ENCODE peak calls at places on chromosome 22, in four cellular contexts. P is activated CD4-positive, CD25-positive, alpha-beta regulatory T cell treated with anti-CD3 and anti-CD28 coated beads, Interleukin-2, amount 50 U/mL, for 16 hours; F is NCI-H1417 treated with DMSO at 0.1 percent for 48 hours; U is C1 segment of cervical spinal cord. D is an unnamed sample.

GRCh38 chr22:41367680-41368542 is 13.8 kb upstream of the TEF start:
- DNase-seq in P (no peak), F (no peak), U (peak), D (no peak)

GRCh38 chr22:27853404-27853803 is 51.8 kb upstream of the MN1 start:
- DNase-seq in P (no peak), F (no peak), U (no peak), D (no peak)

GRCh38 chr22:43479311-43479710 is 67.5 kb downstream of the MPPED1 start:
- DNase-seq in P (no peak), F (no peak), U (no peak), D (no peak)

GRCh38 chr22:28398987-28399386 is 280.7 kb downstream of the TTC28 start:
- DNase-seq in P (no peak), F (no peak), U (no peak), D (no peak)

GRCh38 chr22:37607912-37608476 is 640 bp upstream of the GGA1 start:
- DNase-seq in P (no peak), F (no peak), U (no peak), D (no peak)

GRCh38 chr22:41560095-41560487 is 719 bp upstream of the CSDC2 start:
- DNase-seq in P (no peak), F (no peak), U (no peak), D (no peak)

GRCh38 chr22:47337161-47337621 is 574.7 kb downstream of the TBC1D22A start:
- DNase-seq in P (no peak), F (no peak), U (no peak), D (no peak)

GRCh38 chr22:29916007-29916544 is 33.1 kb downstream of the MTMR3 start:
- DNase-seq in P (no peak), F (no peak), U (no peak), D (no peak)

GRCh38 chr22:19066531-19067271 is 55.5 kb downstream of the DGCR2 start:
- DNase-seq in P (no peak), F (no peak), U (no peak), D (peak)

GRCh38 chr22:43993072-43993760 is 30.9 kb upstream of the PARVB start:
- DNase-seq in P (no peak), F (no peak), U (no peak), D (peak)